ENCODE peak calls at places on chromosomes 6 and 20, in four cellular contexts. One of them, this sample, is unnamed.

GRCh38 chr20:63119451-63120285 is 96.3 kb downstream of the YTHDF1 start:
- DNase-seq in stimulated activated CD4-positive, alpha-beta T cell treated with anti-CD3 and anti-CD28 coated beads, Interleukin-2, amount 100 ng/mL, for 48 hours: no peak
- DNase-seq in MM.1S: no peak
- DNase-seq in HTR-8/SVneo: no peak
- DNase-seq in this sample: no peak

GRCh38 chr6:69871107-69871506 is 4.8 kb downstream of the COL19A1 start:
- DNase-seq in stimulated activated CD4-positive, alpha-beta T cell treated with anti-CD3 and anti-CD28 coated beads, Interleukin-2, amount 100 ng/mL, for 48 hours: no peak
- DNase-seq in MM.1S: no peak
- DNase-seq in HTR-8/SVneo: no peak
- DNase-seq in this sample: no peak

GRCh38 chr20:6700563-6701328 is 66.7 kb upstream of the BMP2 start:
- DNase-seq in stimulated activated CD4-positive, alpha-beta T cell treated with anti-CD3 and anti-CD28 coated beads, Interleukin-2, amount 100 ng/mL, for 48 hours: no peak
- DNase-seq in MM.1S: no peak
- DNase-seq in HTR-8/SVneo: no peak
- DNase-seq in this sample: peak; percentile 7

GRCh38 chr6:127923135-127923534 is 22.3 kb upstream of the THEMIS start:
- DNase-seq in stimulated activated CD4-positive, alpha-beta T cell treated with anti-CD3 and anti-CD28 coated beads, Interleukin-2, amount 100 ng/mL, for 48 hours: no peak
- DNase-seq in MM.1S: no peak
- DNase-seq in HTR-8/SVneo: no peak
- DNase-seq in this sample: no peak

GRCh38 chr6:119430820-119431219 is 81.3 kb upstream of the MAN1A1 start:
- DNase-seq in stimulated activated CD4-positive, alpha-beta T cell treated with anti-CD3 and anti-CD28 coated beads, Interleukin-2, amount 100 ng/mL, for 48 hours: no peak
- DNase-seq in MM.1S: no peak
- DNase-seq in HTR-8/SVneo: no peak
- DNase-seq in this sample: no peak

GRCh38 chr6:119076173-119076965 is 2.1 kb downstream of the FAM184A start:
- DNase-seq in stimulated activated CD4-positive, alpha-beta T cell treated with anti-CD3 and anti-CD28 coated beads, Interleukin-2, amount 100 ng/mL, for 48 hours: no peak
- DNase-seq in MM.1S: no peak
- DNase-seq in HTR-8/SVneo: no peak
- DNase-seq in this sample: no peak

GRCh38 chr20:24761220-24762065 is 187.6 kb upstream of the CST7 start:
- DNase-seq in stimulated activated CD4-positive, alpha-beta T cell treated with anti-CD3 and anti-CD28 coated beads, Interleukin-2, amount 100 ng/mL, for 48 hours: no peak
- DNase-seq in MM.1S: no peak
- DNase-seq in HTR-8/SVneo: no peak
- DNase-seq in this sample: no peak

GRCh38 chr6:34386316-34387137 is 5.9 kb downstream of the NUDT3 start:
- DNase-seq in stimulated activated CD4-positive, alpha-beta T cell treated with anti-CD3 and anti-CD28 coated beads, Interleukin-2, amount 100 ng/mL, for 48 hours: no peak
- DNase-seq in MM.1S: no peak
- DNase-seq in HTR-8/SVneo: no peak
- DNase-seq in this sample: peak; percentile 22

GRCh38 chr6:89487864-89488263 is 54.9 kb downstream of the ANKRD6 start:
- DNase-seq in stimulated activated CD4-positive, alpha-beta T cell treated with anti-CD3 and anti-CD28 coated beads, Interleukin-2, amount 100 ng/mL, for 48 hours: no peak
- DNase-seq in MM.1S: no peak
- DNase-seq in HTR-8/SVneo: no peak
- DNase-seq in this sample: no peak

GRCh38 chr6:4441981-4442434 is 306.6 kb upstream of the ECI2 start:
- DNase-seq in stimulated activated CD4-positive, alpha-beta T cell treated with anti-CD3 and anti-CD28 coated beads, Interleukin-2, amount 100 ng/mL, for 48 hours: no peak
- DNase-seq in MM.1S: no peak
- DNase-seq in HTR-8/SVneo: no peak
- DNase-seq in this sample: no peak

GRCh38 chr6:43707269-43707668 is 19.7 kb upstream of the MRPS18A start:
- DNase-seq in stimulated activated CD4-positive, alpha-beta T cell treated with anti-CD3 and anti-CD28 coated beads, Interleukin-2, amount 100 ng/mL, for 48 hours: no peak
- DNase-seq in MM.1S: no peak
- DNase-seq in HTR-8/SVneo: no peak
- DNase-seq in this sample: no peak

GRCh38 chr6:15303920-15304291 is 58.0 kb downstream of the JARID2 start:
- DNase-seq in stimulated activated CD4-positive, alpha-beta T cell treated with anti-CD3 and anti-CD28 coated beads, Interleukin-2, amount 100 ng/mL, for 48 hours: no peak
- DNase-seq in MM.1S: no peak
- DNase-seq in HTR-8/SVneo: no peak
- DNase-seq in this sample: no peak

GRCh38 chr6:53020005-53020744 is 25.1 kb upstream of the GSTA4 start:
- DNase-seq in stimulated activated CD4-positive, alpha-beta T cell treated with anti-CD3 and anti-CD28 coated beads, Interleukin-2, amount 100 ng/mL, for 48 hours: no peak
- DNase-seq in MM.1S: no peak
- DNase-seq in HTR-8/SVneo: no peak
- DNase-seq in this sample: no peak

GRCh38 chr6:139801571-139802321 is 427.3 kb upstream of the CITED2 start:
- DNase-seq in stimulated activated CD4-positive, alpha-beta T cell treated with anti-CD3 and anti-CD28 coated beads, Interleukin-2, amount 100 ng/mL, for 48 hours: no peak
- DNase-seq in MM.1S: no peak
- DNase-seq in HTR-8/SVneo: no peak
- DNase-seq in this sample: peak; percentile 38

This sample was measured in myocyte.